ENCODE peak calls at places on chromosomes 3 and 15, in six cellular contexts. L, M, W, V, F and R are unnamed samples.

GRCh38 chr3:138862924-138863775 is 28.4 kb upstream of the PIK3CB start:
- DNase-seq in V (peak; percentile 43), F (no peak), W (peak; percentile 14), M (no peak), L (peak; percentile 56), R (no peak)

GRCh38 chr3:122982202-122983185 is 45.1 kb downstream of the SEMA5B start:
- DNase-seq in V (no peak), M (no peak), L (no peak), W (peak; percentile 54), F (no peak), R (no peak)

GRCh38 chr3:170536712-170537111 is 49.2 kb downstream of the SLC7A14 start:
- DNase-seq in L (no peak), V (no peak), F (no peak), W (no peak), M (no peak), R (no peak)

GRCh38 chr15:80950291-80951078 is 39.1 kb downstream of the MESD start:
- DNase-seq in W (no peak), V (no peak), F (no peak), L (no peak), M (no peak), R (no peak)

GRCh38 chr3:42117175-42118008 is 26.2 kb downstream of the TRAK1 start:
- DNase-seq in M (peak; percentile 50), F (no peak), W (peak; percentile 40), V (no peak), L (peak; percentile 77), R (no peak)

GRCh38 chr3:158165730-158166129 is 55.8 kb downstream of the RSRC1 start:
- DNase-seq in F (no peak), V (no peak), L (peak; percentile 15), M (no peak), W (no peak), R (no peak)

GRCh38 chr3:52092291-52092660 is 35.9 kb upstream of the DUSP7 start:
- DNase-seq in F (no peak), L (no peak), W (no peak), V (no peak), M (no peak), R (no peak)

GRCh38 chr3:71393093-71393492 is 190.4 kb downstream of the FOXP1 start:
- DNase-seq in M (no peak), F (no peak), V (no peak), L (no peak), W (no peak), R (no peak)

GRCh38 chr3:140765246-140765645 is 87.4 kb downstream of the TRIM42 start:
- DNase-seq in V (no peak), M (no peak), W (no peak), L (no peak), F (peak; percentile 73), R (no peak)

GRCh38 chr3:4392992-4393391 is 74.1 kb downstream of the SUMF1 start:
- DNase-seq in M (no peak), V (no peak), F (no peak), W (no peak), L (no peak), R (no peak)

GRCh38 chr3:10392244-10392643 is 71.3 kb upstream of the SEC13 start:
- DNase-seq in W (no peak), L (no peak), M (no peak), V (peak; percentile 41), F (no peak), R (no peak)
- TF ChIP-seq CTCF in W (peak; percentile 12), L (no peak), M (no peak), V (no peak), F (peak; percentile 5), R (no peak)

GRCh38 chr15:66024998-66025397 is 155.7 kb downstream of the RAB11A start:
- DNase-seq in W (no peak), V (peak; percentile 20), L (no peak), M (no peak), F (no peak), R (no peak)

GRCh38 chr15:66021801-66022525 is 152.7 kb downstream of the RAB11A start:
- DNase-seq in V (no peak), W (no peak), F (no peak), L (no peak), M (no peak), R (no peak)

GRCh38 chr15:66025972-66026371 is 156.7 kb downstream of the RAB11A start:
- DNase-seq in M (no peak), F (no peak), V (no peak), L (no peak), W (no peak), R (no peak)

GRCh38 chr15:66023322-66023972 is 154.2 kb downstream of the RAB11A start:
- DNase-seq in W (no peak), M (no peak), L (no peak), F (no peak), V (no peak), R (no peak)

GRCh38 chr15:66024116-66024515 is 154.8 kb downstream of the RAB11A start:
- DNase-seq in F (no peak), V (no peak), W (no peak), M (no peak), L (no peak), R (no peak)
- H3K27ac ChIP-seq in F (no peak overlapping the region), V (no peak overlapping the region), W (no peak overlapping the region), M (no peak overlapping the region), L (no peak overlapping the region), R (no peak overlapping the region)

DNA sequence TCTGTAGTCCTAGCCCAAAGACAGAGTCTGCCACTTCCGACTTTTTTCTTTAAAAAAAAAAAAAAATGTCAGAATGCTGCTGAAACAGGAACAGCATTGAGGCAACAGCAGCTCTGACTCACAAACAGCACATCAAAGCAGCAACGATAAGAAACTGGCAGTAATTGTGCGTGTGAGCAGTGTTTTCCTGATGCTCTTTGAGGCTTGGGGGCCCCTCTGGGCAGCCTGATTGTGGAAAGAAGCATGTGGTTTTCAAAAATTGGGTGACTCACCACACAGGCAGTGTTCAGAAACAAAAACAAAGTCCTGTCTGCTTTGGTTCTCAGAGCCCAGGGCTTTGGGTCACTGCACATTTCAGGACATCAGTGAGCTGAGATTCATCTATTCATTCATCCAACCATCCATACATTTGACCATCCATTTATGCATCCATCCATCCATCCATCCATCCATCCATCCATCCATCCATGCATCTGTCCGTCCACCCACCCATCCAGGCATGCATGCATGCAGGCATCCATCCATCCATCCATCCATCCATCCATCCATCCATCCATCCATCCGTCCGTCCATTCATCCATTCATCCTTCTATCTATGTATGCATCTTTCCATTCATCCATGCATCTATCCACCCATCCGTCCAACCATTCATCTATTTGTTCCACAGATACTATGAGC is 308.4 kb downstream of the RPLP1 start:
- DNase-seq in F (peak; percentile 92), M (peak; percentile 25), V (peak; percentile 83), W (peak; percentile 20), L (peak; percentile 97), R (peak; percentile 82)
- H3K4me1 ChIP-seq in F (peaks cover 65% of the 10 kb centered on the region), M (no peaks in the 10 kb centered on the region), V (peaks cover 35% of the 10 kb centered on the region), W (peaks cover 59% of the 10 kb centered on the region), L (no peaks in the 10 kb centered on the region), R (peaks cover 60% of the 10 kb centered on the region)

GRCh38 chr3:2525968-2526367 is 427.3 kb downstream of the CNTN4 start:
- DNase-seq in W (no peak), F (no peak), V (no peak), L (no peak), M (no peak), R (no peak)

GRCh38 chr3:2517479-2518188 is 419.0 kb downstream of the CNTN4 start:
- DNase-seq in F (no peak), L (no peak), W (no peak), V (no peak), M (no peak), R (no peak)

DNA sequence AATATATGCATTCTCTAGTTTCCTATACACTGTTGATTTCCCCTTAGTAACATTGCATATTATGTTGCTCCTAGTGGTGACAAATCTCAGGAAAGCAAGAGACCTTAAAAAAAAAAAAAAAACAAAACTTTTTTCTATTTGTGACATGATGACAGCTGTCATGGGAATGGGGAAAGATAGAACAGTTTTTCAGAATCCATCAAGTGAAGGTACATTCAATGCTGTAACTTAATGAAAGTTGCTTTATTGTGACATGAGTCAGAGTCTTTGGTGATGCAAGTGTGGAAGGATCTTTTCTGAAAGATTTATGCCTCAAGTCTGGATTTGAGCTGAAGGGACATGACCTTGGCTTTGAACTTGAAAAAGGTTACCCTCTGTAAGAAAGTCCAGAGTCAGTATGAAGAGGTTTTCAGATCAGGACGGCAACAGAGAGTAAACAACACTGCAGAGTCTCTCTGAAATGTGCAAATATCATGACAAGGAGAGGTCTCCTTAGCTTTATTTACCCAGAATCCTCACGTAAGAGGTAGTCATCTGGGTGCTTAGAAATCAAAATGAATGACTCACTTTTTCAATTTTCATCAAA is 424.7 kb downstream of the CNTN4 start:
- DNase-seq in F (no peak), L (no peak), M (no peak), V (no peak), W (no peak), R (no peak)
- TF ChIP-seq CTCF in F (no peak), L (no peak), M (no peak), V (no peak), W (no peak), R (no peak)

DNA sequence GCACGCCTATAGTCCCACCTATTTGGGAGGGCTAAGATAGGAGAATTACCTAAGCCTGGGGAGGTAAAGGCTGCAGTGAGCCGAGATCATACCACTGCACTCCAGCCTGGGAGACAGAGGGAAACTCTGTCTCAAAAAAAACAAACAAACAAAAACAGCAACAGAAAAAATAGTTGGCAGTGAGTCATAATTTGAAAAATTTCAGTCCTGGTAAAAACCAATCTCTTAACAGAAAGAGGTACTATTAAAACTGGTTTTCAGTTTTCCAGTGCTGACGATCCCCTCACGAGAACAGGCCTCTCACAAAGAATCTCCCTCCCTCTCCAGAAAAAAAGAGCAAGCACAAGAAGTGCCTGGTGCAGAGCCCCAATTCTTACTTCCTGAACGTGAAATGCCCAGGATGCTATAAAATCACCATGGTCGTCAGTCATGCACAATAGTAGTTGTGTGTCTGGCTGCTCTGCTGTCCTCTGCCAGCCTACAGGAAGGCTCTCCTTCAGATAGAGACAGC is 22.8 kb upstream of the MAP4 start:
- DNase-seq in W (no peak), V (no peak), M (no peak), L (no peak), F (no peak), R (no peak)
- H3K27ac ChIP-seq in W (peak overlapping the region; percentile 63), V (no peak overlapping the region), M (peak overlapping the region; percentile 41), L (peak overlapping the region; percentile 75), F (no peak overlapping the region), R (no peak overlapping the region)

DNA sequence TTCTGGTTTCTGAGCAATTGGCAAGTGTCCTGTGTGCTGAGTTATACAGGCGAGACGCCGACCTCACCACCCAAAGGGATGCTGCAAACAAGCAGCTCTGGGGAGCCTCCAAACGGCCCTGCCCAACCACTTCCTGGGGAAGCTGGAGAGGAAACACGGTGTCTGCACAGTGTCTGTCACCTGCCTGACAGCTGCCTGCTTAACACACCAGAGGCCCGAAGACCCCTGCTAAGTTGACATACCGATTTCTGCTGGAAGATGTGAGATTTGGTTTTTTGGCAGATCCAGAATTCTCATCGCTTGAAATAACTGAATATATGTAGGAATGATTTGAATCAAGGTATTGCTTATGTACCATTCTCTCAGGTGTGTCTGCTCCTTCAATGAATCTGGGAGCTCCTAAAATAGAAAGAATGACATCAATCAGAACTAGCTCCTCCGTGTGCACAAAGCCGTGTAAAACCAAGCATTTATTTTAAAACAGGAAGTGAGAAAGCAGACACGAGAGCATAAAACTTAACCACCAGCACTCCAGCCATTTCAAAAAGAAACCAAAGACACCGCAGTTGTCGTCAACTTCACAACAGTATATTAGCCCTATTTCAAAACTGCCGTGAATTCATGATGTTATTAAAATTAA is 27.2 kb downstream of the LRRC2 start:
- DNase-seq in F (peak; percentile 97), M (peak; percentile 61), V (peak; percentile 96), W (peak; percentile 30), L (peak; percentile 77), R (peak; percentile 89)
- H3K4me1 ChIP-seq in F (peaks cover 53% of the 10 kb centered on the region), M (peaks cover 22% of the 10 kb centered on the region), V (peaks cover 18% of the 10 kb centered on the region), W (peaks cover 28% of the 10 kb centered on the region), L (no peaks in the 10 kb centered on the region), R (peaks cover 29% of the 10 kb centered on the region)